ENCODE peak calls at places on chromosomes 16 and 17, in four cellular contexts. J, V, I and L are unnamed samples.
A peak's percentile ranks its signal among the peaks of the same experiment; 100 is the strongest.

GRCh38 chr17:75455896-75456416 is 479 bp upstream of the TMEM94 start:
- DNase-seq in J (no peak), V (no peak), I (peak; percentile 42), L (no peak)

GRCh38 chr17:41540921-41541625 is 13.0 kb upstream of the KRT19 start:
- DNase-seq in J (peak; percentile 35), V (no peak), I (no peak), L (no peak)

GRCh38 chr17:29575511-29576213 is 7.2 kb downstream of the TP53I13 start:
- DNase-seq in J (peak; percentile 77), V (no peak), I (no peak), L (no peak)

GRCh38 chr17:79979841-79980215 is 55.8 kb downstream of the TBC1D16 start:
- DNase-seq in J (peak; percentile 29), V (no peak), I (no peak), L (no peak)

GRCh38 chr17:12522336-12522735 is 143.4 kb upstream of the MYOCD start:
- DNase-seq in J (no peak), V (no peak), I (no peak), L (no peak)

GRCh38 chr17:77140878-77141767 is at the start of gene SEC14L1:
- DNase-seq in J (peak; percentile 90), V (no peak), I (peak; percentile 35), L (no peak)

GRCh38 chr17:51341457-51341856 is 81.1 kb downstream of the UTP18 start:
- DNase-seq in J (no peak), V (no peak), I (no peak), L (no peak)

GRCh38 chr17:64622931-64623654 is 39.0 kb downstream of the SMURF2 start:
- DNase-seq in J (no peak), V (peak; percentile 55), I (no peak), L (peak; percentile 26)

GRCh38 chr17:39700148-39700987 is 504 bp downstream of the ERBB2 start:
- DNase-seq in J (no peak), V (no peak), I (no peak), L (no peak)

GRCh38 chr17:42456223-42457106 is 2.2 kb upstream of the ATP6V0A1 start:
- DNase-seq in J (no peak), V (no peak), I (no peak), L (no peak)

GRCh38 chr16:52399116-52399515 is 147.8 kb downstream of the TOX3 start:
- DNase-seq in J (no peak), V (no peak), I (no peak), L (no peak)

GRCh38 chr17:50507871-50508572 is at the start of gene MYCBPAP:
- DNase-seq in J (peak; percentile 93), V (no peak), I (peak; percentile 83), L (no peak)

GRCh38 chr16:19130852-19131808 is 17.4 kb downstream of the ITPRIPL2 start:
- DNase-seq in J (no peak), V (no peak), I (peak; percentile 56), L (no peak)

GRCh38 chr17:68776451-68776850 is 175.3 kb upstream of the FAM20A start:
- DNase-seq in J (no peak), V (no peak), I (no peak), L (no peak)

GRCh38 chr16:3879887-3880564 is 487 bp downstream of the CREBBP start:
- DNase-seq in J (peak; percentile 95), V (no peak), I (peak; percentile 67), L (no peak)

GRCh38 chr17:28346199-28346580 is 10.6 kb downstream of the TNFAIP1 start:
- DNase-seq in J (no peak), V (no peak), I (no peak), L (no peak)

GRCh38 chr17:48636177-48637018 is 10.2 kb upstream of the HOXB9 start:
- DNase-seq in J (peak; percentile 84), V (no peak), I (peak; percentile 52), L (peak; percentile 6)

GRCh38 chr16:2990891-2991290 is 10.6 kb upstream of the PKMYT1 start:
- DNase-seq in J (no peak), V (no peak), I (no peak), L (no peak)

GRCh38 chr16:1859650-1860049 is 12.3 kb downstream of the MEIOB start:
- DNase-seq in J (no peak), V (no peak), I (no peak), L (no peak)

GRCh38 chr17:36691606-36692005 is 90.2 kb downstream of the MRM1 start:
- DNase-seq in J (no peak), V (no peak), I (no peak), L (no peak)

GRCh38 chr16:27774779-27775178 is 224.8 kb downstream of the KATNIP start:
- DNase-seq in J (peak; percentile 66), V (no peak), I (no peak), L (no peak)

GRCh38 chr17:83061586-83061985 is 17.8 kb upstream of the METRNL start:
- DNase-seq in J (peak; percentile 54), V (no peak), I (peak; percentile 4), L (no peak)

GRCh38 chr16:30348929-30349328 is 6.2 kb downstream of the CD2BP2 start:
- DNase-seq in J (peak; percentile 6), V (no peak), I (no peak), L (no peak)

GRCh38 chr16:70779361-70779760 is 21.6 kb downstream of the VAC14 start:
- DNase-seq in J (no peak), V (no peak), I (no peak), L (no peak)

GRCh38 chr17:42895185-42895555 is 5.4 kb upstream of the G6PC1 start:
- DNase-seq in J (no peak), V (peak; percentile 10), I (peak; percentile 86), L (peak; percentile 37)

GRCh38 chr16:66444049-66444481 is 17.0 kb downstream of the BEAN1 start:
- DNase-seq in J (no peak), V (no peak), I (no peak), L (no peak)

GRCh38 chr16:50207652-50208051 is 54.5 kb downstream of the TENT4B start:
- DNase-seq in J (no peak), V (no peak), I (no peak), L (no peak)

GRCh38 chr16:1430759-1431496 is at the start of gene PERCC1:
- DNase-seq in J (no peak), V (no peak), I (no peak), L (no peak)

GRCh38 chr16:84931107-84931494 is 80.2 kb downstream of the ZDHHC7 start:
- DNase-seq in J (no peak), V (no peak), I (no peak), L (no peak)

GRCh38 chr16:1308977-1309885 is at the start of gene UBE2I:
- DNase-seq in J (peak; percentile 97), V (peak; percentile 96), I (peak; percentile 96), L (peak; percentile 91)

GRCh38 chr17:70869402-70870085 is 700.2 kb downstream of the KCNJ2 start:
- DNase-seq in J (no peak), V (no peak), I (no peak), L (no peak)

GRCh38 chr17:384622-385194 is 32.1 kb upstream of the RPH3AL start:
- DNase-seq in J (no peak), V (no peak), I (no peak), L (no peak)

GRCh38 chr17:66676421-66676820 is 158.5 kb upstream of the CACNG5 start:
- DNase-seq in J (no peak), V (no peak), I (no peak), L (peak; percentile 89)

DNA sequence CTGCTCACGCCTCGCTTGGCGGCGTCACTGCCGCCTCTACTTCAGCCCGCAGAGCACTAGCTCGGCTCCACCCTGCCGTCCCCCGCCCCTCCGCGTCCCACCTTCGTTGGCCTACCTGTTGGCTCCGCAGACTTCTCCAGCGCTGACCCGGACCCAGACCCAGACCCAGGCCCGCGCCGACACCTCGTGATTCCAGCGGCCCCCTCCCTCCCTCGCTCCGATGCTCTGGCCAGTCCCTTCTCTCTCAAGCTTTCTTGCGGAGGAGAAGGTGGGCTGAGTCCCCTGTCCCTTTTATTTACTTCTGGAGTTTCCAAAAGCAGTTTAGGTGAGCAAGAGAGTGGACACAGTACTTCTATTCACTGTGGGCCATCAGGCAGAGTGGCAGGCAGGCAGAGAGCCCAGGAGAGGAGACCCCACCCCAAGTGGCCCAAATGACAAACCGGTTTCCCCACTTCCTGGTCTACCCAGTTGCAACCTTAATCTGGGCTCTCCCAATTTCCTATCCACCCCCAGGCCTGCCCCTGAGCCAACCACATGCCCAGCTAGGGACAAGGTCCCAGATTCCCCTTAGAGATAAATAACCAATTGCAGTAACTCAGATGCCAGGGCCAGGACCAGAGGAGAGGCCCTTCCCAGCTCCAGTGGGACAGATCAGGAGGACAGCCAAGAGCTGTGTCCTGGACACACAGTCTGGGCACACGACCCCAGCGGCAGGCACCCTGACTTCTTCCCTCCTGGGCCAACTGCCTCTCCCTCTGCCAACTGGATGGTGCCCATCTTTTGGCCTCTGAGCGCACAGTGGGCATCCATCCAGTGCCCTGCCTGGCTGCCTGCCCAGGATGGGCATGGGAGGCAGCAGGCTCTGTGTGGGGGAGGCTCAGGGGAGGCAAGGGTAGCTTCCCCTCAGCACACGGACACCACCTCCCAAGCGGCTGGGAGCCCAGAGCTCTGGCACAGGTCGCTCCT is 1.2 kb upstream of the SRCIN1 start:
- DNase-seq in J (no peak), V (no peak), I (no peak), L (no peak)
- H3K27ac ChIP-seq in J (no peak overlapping the region), V (no peak overlapping the region), I (no peak overlapping the region), L (no peak overlapping the region)

DNA sequence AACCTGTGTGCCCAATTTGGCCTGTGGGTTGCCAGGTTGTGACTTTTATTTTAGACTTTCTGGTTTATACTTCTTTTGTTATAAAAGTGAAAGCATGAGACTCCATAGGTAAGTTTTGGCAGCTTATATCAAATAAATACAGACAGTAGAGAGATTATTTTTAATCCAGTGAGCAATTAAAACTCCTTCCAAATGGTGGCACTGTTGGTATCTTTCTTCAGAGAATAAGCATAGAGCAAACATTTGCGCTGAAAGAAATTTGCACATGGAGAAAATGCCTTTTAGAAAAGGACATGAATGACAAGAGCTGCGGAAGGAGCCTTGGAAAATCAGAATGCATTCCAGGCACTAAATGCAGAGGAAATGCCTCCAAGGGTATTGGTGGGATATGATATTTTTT is 46.1 kb upstream of the DNAJA2 start:
- DNase-seq in J (no peak), V (no peak), I (no peak), L (no peak)
- H3K27ac ChIP-seq in J (no peak overlapping the region), V (no peak overlapping the region), I (no peak overlapping the region), L (no peak overlapping the region)

GRCh38 chr17:44549736-44550135 is 7.5 kb upstream of the FZD2 start:
- DNase-seq in J (no peak), V (no peak), I (no peak), L (no peak)

GRCh38 chr17:44552361-44552760 is 4.9 kb upstream of the FZD2 start:
- DNase-seq in J (no peak), V (no peak), I (no peak), L (no peak)

GRCh38 chr17:44547625-44548297 is 9.5 kb upstream of the FZD2 start:
- DNase-seq in J (no peak), V (no peak), I (peak; percentile 47), L (no peak)

GRCh38 chr17:44546711-44547606 is 10.3 kb upstream of the FZD2 start:
- DNase-seq in J (no peak), V (no peak), I (no peak), L (no peak)

GRCh38 chr17:44548714-44549230 is 8.5 kb upstream of the FZD2 start:
- DNase-seq in J (no peak), V (no peak), I (no peak), L (no peak)
- H3K27ac ChIP-seq in J (no peak overlapping the region), V (peak overlapping the region; percentile 56), I (no peak overlapping the region), L (no peak overlapping the region)

GRCh38 chr17:81553616-81554181 is 1.5 kb upstream of the FAAP100 start:
- DNase-seq in J (no peak), V (no peak), I (no peak), L (peak; percentile 49)

GRCh38 chr17:81551458-81552243 is 502 bp downstream of the FAAP100 start:
- DNase-seq in J (peak; percentile 85), V (no peak), I (no peak), L (no peak)

GRCh38 chr17:81553018-81553615 is 964 bp upstream of the FAAP100 start:
- DNase-seq in J (peak; percentile 90), V (no peak), I (peak; percentile 87), L (peak; percentile 43)

GRCh38 chr17:81550830-81551457 is 1.2 kb downstream of the FAAP100 start:
- DNase-seq in J (no peak), V (no peak), I (no peak), L (no peak)

GRCh38 chr17:81552244-81553017 is at the start of gene FAAP100:
- DNase-seq in J (peak; percentile 95), V (no peak), I (peak; percentile 62), L (peak; percentile 27)
- H3K27ac ChIP-seq in J (peak within 1 kb of the TSS; percentile 86), V (peak within 1 kb of the TSS; percentile 100), I (peak within 1 kb of the TSS; percentile 80), L (peak within 1 kb of the TSS; percentile 78)